ENCODE peak calls at places on chromosomes 16 and 17, in eight cellular contexts. One of them, this sample, is unnamed.

GRCh38 chr17:8393470-8394231 is 4.0 kb downstream of the RNF222 start:
- DNase-seq in iPS DF 6.9: no peak
- DNase-seq in body of pancreas: no peak
- DNase-seq in stimulated activated naive B cell treated with anti-CD40 and anti-IgM and Interleukin-4, amounts not matched to agents 10 μg/mL and 1 μg/mL and 100 μg/mL, for 72 hours: no peak
- DNase-seq in foreskin fibroblast: peak
- DNase-seq in cerebellum: no peak
- DNase-seq in Right ventricle myocardium superior: no peak
- DNase-seq in activated naive CD8-positive, alpha-beta T cell treated with anti-CD3 and anti-CD28 coated beads, Interleukin-2, amount 50 U/mL, for 24 hours: peak
- DNase-seq in this sample: peak

GRCh38 chr17:6257339-6257738 is 177.6 kb downstream of the AIPL1 start:
- DNase-seq in iPS DF 6.9: no peak
- DNase-seq in body of pancreas: no peak
- DNase-seq in stimulated activated naive B cell treated with anti-CD40 and anti-IgM and Interleukin-4, amounts not matched to agents 10 μg/mL and 1 μg/mL and 100 μg/mL, for 72 hours: no peak
- DNase-seq in foreskin fibroblast: peak
- DNase-seq in cerebellum: no peak
- DNase-seq in Right ventricle myocardium superior: no peak
- DNase-seq in activated naive CD8-positive, alpha-beta T cell treated with anti-CD3 and anti-CD28 coated beads, Interleukin-2, amount 50 U/mL, for 24 hours: no peak
- DNase-seq in this sample: peak

GRCh38 chr16:48542020-48542473 is 67.9 kb downstream of the N4BP1 start:
- DNase-seq in iPS DF 6.9: no peak
- DNase-seq in body of pancreas: peak
- DNase-seq in stimulated activated naive B cell treated with anti-CD40 and anti-IgM and Interleukin-4, amounts not matched to agents 10 μg/mL and 1 μg/mL and 100 μg/mL, for 72 hours: no peak
- DNase-seq in foreskin fibroblast: peak
- DNase-seq in cerebellum: peak
- DNase-seq in Right ventricle myocardium superior: peak
- DNase-seq in activated naive CD8-positive, alpha-beta T cell treated with anti-CD3 and anti-CD28 coated beads, Interleukin-2, amount 50 U/mL, for 24 hours: no peak
- DNase-seq in this sample: peak

GRCh38 chr16:54431041-54431996 is 144.7 kb upstream of the IRX3 start:
- DNase-seq in iPS DF 6.9: no peak
- DNase-seq in body of pancreas: no peak
- DNase-seq in stimulated activated naive B cell treated with anti-CD40 and anti-IgM and Interleukin-4, amounts not matched to agents 10 μg/mL and 1 μg/mL and 100 μg/mL, for 72 hours: no peak
- DNase-seq in foreskin fibroblast: peak
- DNase-seq in cerebellum: no peak
- DNase-seq in Right ventricle myocardium superior: no peak
- DNase-seq in activated naive CD8-positive, alpha-beta T cell treated with anti-CD3 and anti-CD28 coated beads, Interleukin-2, amount 50 U/mL, for 24 hours: no peak
- DNase-seq in this sample: peak

GRCh38 chr17:40608061-40608581 is 39.5 kb downstream of the SMARCE1 start:
- DNase-seq in iPS DF 6.9: no peak
- DNase-seq in body of pancreas: no peak
- DNase-seq in stimulated activated naive B cell treated with anti-CD40 and anti-IgM and Interleukin-4, amounts not matched to agents 10 μg/mL and 1 μg/mL and 100 μg/mL, for 72 hours: no peak
- DNase-seq in foreskin fibroblast: no peak
- DNase-seq in cerebellum: no peak
- DNase-seq in Right ventricle myocardium superior: no peak
- DNase-seq in activated naive CD8-positive, alpha-beta T cell treated with anti-CD3 and anti-CD28 coated beads, Interleukin-2, amount 50 U/mL, for 24 hours: no peak
- DNase-seq in this sample: no peak

GRCh38 chr17:73950515-73950914 is 253.0 kb upstream of the RPL38 start:
- DNase-seq in iPS DF 6.9: no peak
- DNase-seq in body of pancreas: peak
- DNase-seq in stimulated activated naive B cell treated with anti-CD40 and anti-IgM and Interleukin-4, amounts not matched to agents 10 μg/mL and 1 μg/mL and 100 μg/mL, for 72 hours: no peak
- DNase-seq in foreskin fibroblast: no peak
- DNase-seq in cerebellum: no peak
- DNase-seq in Right ventricle myocardium superior: no peak
- DNase-seq in activated naive CD8-positive, alpha-beta T cell treated with anti-CD3 and anti-CD28 coated beads, Interleukin-2, amount 50 U/mL, for 24 hours: no peak
- DNase-seq in this sample: no peak

GRCh38 chr17:51857052-51857593 is 301.4 kb downstream of the CA10 start:
- DNase-seq in iPS DF 6.9: no peak
- DNase-seq in body of pancreas: no peak
- DNase-seq in stimulated activated naive B cell treated with anti-CD40 and anti-IgM and Interleukin-4, amounts not matched to agents 10 μg/mL and 1 μg/mL and 100 μg/mL, for 72 hours: no peak
- DNase-seq in foreskin fibroblast: no peak
- DNase-seq in cerebellum: peak
- DNase-seq in Right ventricle myocardium superior: no peak
- DNase-seq in activated naive CD8-positive, alpha-beta T cell treated with anti-CD3 and anti-CD28 coated beads, Interleukin-2, amount 50 U/mL, for 24 hours: no peak
- DNase-seq in this sample: no peak

GRCh38 chr17:72984145-72984924 is 108.2 kb downstream of the SLC39A11 start:
- DNase-seq in iPS DF 6.9: no peak
- DNase-seq in body of pancreas: no peak
- DNase-seq in stimulated activated naive B cell treated with anti-CD40 and anti-IgM and Interleukin-4, amounts not matched to agents 10 μg/mL and 1 μg/mL and 100 μg/mL, for 72 hours: no peak
- DNase-seq in foreskin fibroblast: peak
- DNase-seq in cerebellum: no peak
- DNase-seq in Right ventricle myocardium superior: no peak
- DNase-seq in activated naive CD8-positive, alpha-beta T cell treated with anti-CD3 and anti-CD28 coated beads, Interleukin-2, amount 50 U/mL, for 24 hours: no peak
- DNase-seq in this sample: peak

GRCh38 chr17:75996665-75997590 is 3.7 kb upstream of the CDK3 start:
- DNase-seq in iPS DF 6.9: no peak
- DNase-seq in body of pancreas: no peak
- DNase-seq in stimulated activated naive B cell treated with anti-CD40 and anti-IgM and Interleukin-4, amounts not matched to agents 10 μg/mL and 1 μg/mL and 100 μg/mL, for 72 hours: peak
- DNase-seq in foreskin fibroblast: peak
- DNase-seq in cerebellum: no peak
- DNase-seq in Right ventricle myocardium superior: peak
- DNase-seq in activated naive CD8-positive, alpha-beta T cell treated with anti-CD3 and anti-CD28 coated beads, Interleukin-2, amount 50 U/mL, for 24 hours: peak
- DNase-seq in this sample: peak

GRCh38 chr16:59878999-59879398 is 1144.9 kb upstream of the GOT2 start:
- DNase-seq in iPS DF 6.9: no peak
- DNase-seq in body of pancreas: no peak
- DNase-seq in stimulated activated naive B cell treated with anti-CD40 and anti-IgM and Interleukin-4, amounts not matched to agents 10 μg/mL and 1 μg/mL and 100 μg/mL, for 72 hours: no peak
- DNase-seq in foreskin fibroblast: peak
- DNase-seq in cerebellum: no peak
- DNase-seq in Right ventricle myocardium superior: no peak
- DNase-seq in activated naive CD8-positive, alpha-beta T cell treated with anti-CD3 and anti-CD28 coated beads, Interleukin-2, amount 50 U/mL, for 24 hours: no peak
- DNase-seq in this sample: no peak

GRCh38 chr16:70162041-70162451 is 11.5 kb upstream of the CLEC18C start:
- DNase-seq in iPS DF 6.9: no peak
- DNase-seq in body of pancreas: no peak
- DNase-seq in stimulated activated naive B cell treated with anti-CD40 and anti-IgM and Interleukin-4, amounts not matched to agents 10 μg/mL and 1 μg/mL and 100 μg/mL, for 72 hours: no peak
- DNase-seq in foreskin fibroblast: peak
- DNase-seq in cerebellum: no peak
- DNase-seq in Right ventricle myocardium superior: no peak
- DNase-seq in activated naive CD8-positive, alpha-beta T cell treated with anti-CD3 and anti-CD28 coated beads, Interleukin-2, amount 50 U/mL, for 24 hours: no peak
- DNase-seq in this sample: peak

GRCh38 chr17:58351182-58351581 is 819 bp downstream of the SUPT4H1 start:
- DNase-seq in iPS DF 6.9: no peak
- DNase-seq in body of pancreas: no peak
- DNase-seq in stimulated activated naive B cell treated with anti-CD40 and anti-IgM and Interleukin-4, amounts not matched to agents 10 μg/mL and 1 μg/mL and 100 μg/mL, for 72 hours: no peak
- DNase-seq in foreskin fibroblast: no peak
- DNase-seq in cerebellum: no peak
- DNase-seq in Right ventricle myocardium superior: no peak
- DNase-seq in activated naive CD8-positive, alpha-beta T cell treated with anti-CD3 and anti-CD28 coated beads, Interleukin-2, amount 50 U/mL, for 24 hours: no peak
- DNase-seq in this sample: no peak

GRCh38 chr17:75875940-75876189 is 2.5 kb downstream of the TRIM47 start:
- DNase-seq in iPS DF 6.9: no peak
- DNase-seq in body of pancreas: no peak
- DNase-seq in stimulated activated naive B cell treated with anti-CD40 and anti-IgM and Interleukin-4, amounts not matched to agents 10 μg/mL and 1 μg/mL and 100 μg/mL, for 72 hours: no peak
- DNase-seq in foreskin fibroblast: no peak
- DNase-seq in cerebellum: no peak
- DNase-seq in Right ventricle myocardium superior: no peak
- DNase-seq in activated naive CD8-positive, alpha-beta T cell treated with anti-CD3 and anti-CD28 coated beads, Interleukin-2, amount 50 U/mL, for 24 hours: no peak
- DNase-seq in this sample: no peak

This sample was measured in EH.